ENCODE peak calls at places on chromosomes 6 and 20, in eight cellular contexts. L, H, P, C, Y, Q, K and R are unnamed samples.

GRCh38 chr6:145233955-145234354 is 501.4 kb downstream of the EPM2A start:
- DNase-seq in L (no peak), H (no peak), P (no peak), C (no peak), Y (no peak), Q (no peak), K (no peak), R (no peak)

GRCh38 chr6:109867009-109867969 is 110.8 kb upstream of the GPR6 start:
- DNase-seq in L (no peak), H (no peak), P (no peak), C (no peak), Y (no peak), Q (peak), K (peak), R (peak)

GRCh38 chr20:25055711-25056492 is 2.0 kb downstream of the ACSS1 start:
- DNase-seq in L (no peak), H (peak), P (no peak), C (no peak), Y (peak), Q (no peak), K (peak), R (peak)

GRCh38 chr6:27279513-27280063 is 32.1 kb downstream of the PRSS16 start:
- DNase-seq in L (no peak), H (no peak), P (no peak), C (peak), Y (peak), Q (no peak), K (no peak), R (no peak)

GRCh38 chr6:125858427-125859320 is 67.9 kb downstream of the NCOA7 start:
- DNase-seq in L (no peak), H (peak), P (peak), C (peak), Y (peak), Q (no peak), K (peak), R (peak)

GRCh38 chr20:52410182-52410647 is 218.6 kb upstream of the ZFP64 start:
- DNase-seq in L (no peak), H (no peak), P (no peak), C (no peak), Y (no peak), Q (no peak), K (no peak), R (no peak)

GRCh38 chr6:151067684-151068596 is 171.8 kb upstream of the AKAP12 start:
- DNase-seq in L (no peak), H (peak), P (peak), C (peak), Y (no peak), Q (peak), K (peak), R (peak)

GRCh38 chr20:47552996-47553395 is 51.3 kb downstream of the NCOA3 start:
- DNase-seq in L (no peak), H (no peak), P (no peak), C (no peak), Y (no peak), Q (no peak), K (no peak), R (no peak)

GRCh38 chr6:8830794-8831193 is 395.4 kb upstream of the SLC35B3 start:
- DNase-seq in L (no peak), H (no peak), P (no peak), C (no peak), Y (no peak), Q (no peak), K (no peak), R (no peak)
- TF ChIP-seq CTCF in L (no peak), H (no peak), P (no peak), C (no peak), Y (no peak), Q (no peak), K (no peak), R (no peak)

DNA sequence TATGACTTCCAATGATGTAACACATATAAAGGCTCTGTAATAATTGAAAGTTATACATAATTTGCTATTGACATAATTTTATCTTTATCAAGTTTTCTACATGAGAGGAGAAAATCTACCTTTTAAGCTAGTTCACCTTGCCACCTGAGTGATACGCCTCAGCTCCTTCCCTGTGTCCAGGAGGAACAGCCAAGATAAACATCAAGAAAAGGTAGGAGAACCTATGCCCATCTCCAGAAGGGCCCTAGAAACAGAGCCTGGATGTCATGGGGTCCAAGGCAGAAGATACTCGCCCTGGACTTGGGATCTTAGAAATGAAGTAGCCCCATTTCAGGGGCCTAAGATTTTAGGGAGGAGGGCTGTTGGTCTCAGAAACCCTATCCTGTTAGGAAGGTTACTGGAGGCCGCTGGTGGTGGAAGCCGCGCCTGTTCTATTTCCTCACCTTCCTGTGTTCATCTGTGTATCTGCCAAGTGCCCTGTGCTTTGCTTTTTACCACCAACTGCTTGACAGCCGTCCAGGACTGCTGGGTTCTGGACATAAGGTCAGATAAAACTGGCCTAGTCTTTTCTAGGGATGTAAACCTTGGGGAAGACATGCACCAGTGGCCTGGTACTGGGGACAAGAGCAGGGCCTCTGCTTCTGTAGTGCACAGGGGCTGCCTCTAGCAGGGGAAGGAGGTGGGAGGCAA is 178.5 kb downstream of the ARID1B start:
- DNase-seq in L (no peak), H (peak), P (no peak), C (no peak), Y (no peak), Q (no peak), K (peak), R (no peak)
- TF ChIP-seq EP300 in L (no peak), H (no peak), P (no peak), C (no peak), Y (no peak), Q (no peak), K (no peak), R (no peak)

GRCh38 chr6:13305256-13305650 is 23.1 kb downstream of the TBC1D7 start:
- DNase-seq in L (no peak), H (no peak), P (no peak), C (no peak), Y (no peak), Q (no peak), K (no peak), R (no peak)
- H3K27ac ChIP-seq in L (no peak), H (no peak), P (peak), C (no peak), Y (no peak), Q (no peak), K (no peak), R (no peak)

GRCh38 chr20:51374961-51375360 is 167.6 kb downstream of the NFATC2 start:
- DNase-seq in L (no peak), H (no peak), P (no peak), C (no peak), Y (no peak), Q (no peak), K (no peak), R (no peak)

GRCh38 chr20:51371720-51372119 is 170.8 kb downstream of the NFATC2 start:
- DNase-seq in L (no peak), H (no peak), P (no peak), C (no peak), Y (no peak), Q (no peak), K (no peak), R (no peak)

GRCh38 chr20:51372966-51373365 is 169.6 kb downstream of the NFATC2 start:
- DNase-seq in L (no peak), H (no peak), P (no peak), C (no peak), Y (no peak), Q (no peak), K (no peak), R (no peak)

GRCh38 chr20:51373713-51374481 is 168.6 kb downstream of the NFATC2 start:
- DNase-seq in L (no peak), H (no peak), P (no peak), C (no peak), Y (peak), Q (no peak), K (peak), R (no peak)

GRCh38 chr20:51372176-51372803 is 170.2 kb downstream of the NFATC2 start:
- DNase-seq in L (no peak), H (peak), P (peak), C (peak), Y (peak), Q (peak), K (peak), R (peak)
- TF ChIP-seq CTCF in L (peak), H (peak), P (peak), C (peak), Y (peak), Q (peak), K (no peak), R (peak)

DNA sequence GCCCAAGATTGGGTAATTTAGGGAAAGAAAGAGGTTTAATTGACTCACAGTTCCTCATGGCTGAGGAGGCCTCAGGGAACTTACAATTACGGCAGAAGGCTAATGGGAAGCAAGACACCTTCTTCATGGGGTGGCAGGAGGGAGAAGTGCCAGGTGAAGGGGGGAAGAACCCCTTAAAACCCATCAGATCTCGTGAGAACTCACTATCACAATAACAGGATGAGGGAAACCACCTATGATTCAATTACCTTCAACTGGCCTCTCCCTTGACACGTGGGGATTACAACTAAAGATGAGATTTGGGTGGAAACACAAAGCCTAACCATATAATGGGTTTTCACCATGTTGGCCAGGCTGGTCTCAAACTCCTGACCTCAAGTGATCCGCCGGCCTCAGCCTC is 28.8 kb upstream of the PNRC1 start:
- DNase-seq in L (no peak), H (no peak), P (no peak), C (no peak), Y (no peak), Q (no peak), K (no peak), R (no peak)
- TF ChIP-seq EP300 in L (no peak), H (no peak), P (no peak), C (no peak), Y (no peak), Q (no peak), K (no peak), R (no peak)

GRCh38 chr6:139378882-139379341 is 4.5 kb upstream of the CITED2 start:
- DNase-seq in L (no peak), H (no peak), P (peak), C (no peak), Y (no peak), Q (no peak), K (no peak), R (no peak)
- H3K27ac ChIP-seq in L (no peak), H (no peak), P (peak), C (no peak), Y (no peak), Q (no peak), K (no peak), R (no peak)

DNA sequence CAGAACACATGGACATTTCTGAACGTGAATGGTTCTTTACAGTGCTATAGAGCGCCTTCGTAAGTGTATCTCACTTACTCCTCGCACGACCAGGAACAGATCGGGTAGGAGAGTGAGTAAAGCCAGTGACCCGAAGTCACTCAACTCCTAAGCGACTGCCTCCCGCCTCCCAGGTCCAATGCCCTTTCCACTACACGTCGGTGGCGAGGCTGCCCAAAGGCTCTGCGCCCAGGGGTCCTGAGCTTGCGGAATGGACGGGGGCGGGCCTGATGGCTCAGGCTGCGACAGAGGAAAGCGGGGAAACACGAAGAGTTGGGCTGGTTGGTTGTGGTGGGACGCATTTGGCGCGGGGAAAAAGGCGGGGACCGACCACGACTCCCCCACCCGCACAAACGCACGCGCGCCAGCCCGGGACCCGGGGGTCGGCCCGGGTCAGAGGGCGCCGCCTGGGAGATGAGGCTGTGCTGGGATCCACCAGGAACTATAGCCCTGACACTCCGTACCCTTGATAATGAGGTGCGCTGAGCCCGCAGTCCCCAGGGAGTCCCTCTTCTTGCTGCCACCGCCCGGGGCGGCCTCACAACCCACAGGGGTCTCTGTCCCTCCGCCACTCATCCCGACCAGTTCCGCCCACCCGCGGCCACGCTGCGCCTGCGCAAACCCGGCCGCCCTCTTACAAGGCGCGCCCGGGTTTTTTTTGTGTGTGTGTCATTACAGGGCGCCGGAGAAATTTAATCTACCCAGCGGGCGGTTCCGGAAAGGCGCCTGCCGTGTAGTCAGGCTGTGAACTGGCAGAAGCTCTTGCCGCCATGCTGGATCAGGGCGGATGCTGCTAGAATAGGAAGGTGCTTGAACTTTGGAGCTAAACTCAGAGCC is at the start of gene BLOC1S5:
- DNase-seq in L (peak), H (peak), P (peak), C (peak), Y (peak), Q (peak), K (peak), R (peak)
- TF ChIP-seq CTCF in L (no peak), H (peak), P (no peak), C (no peak), Y (peak), Q (peak), K (no peak), R (no peak)

GRCh38 chr6:44228031-44228430 is 4.6 kb downstream of the SLC29A1 start:
- DNase-seq in L (no peak), H (no peak), P (no peak), C (no peak), Y (no peak), Q (no peak), K (no peak), R (no peak)

GRCh38 chr6:44224978-44225330 is 1.6 kb downstream of the SLC29A1 start:
- DNase-seq in L (no peak), H (no peak), P (no peak), C (no peak), Y (no peak), Q (no peak), K (no peak), R (no peak)

GRCh38 chr6:44225579-44226325 is 2.4 kb downstream of the SLC29A1 start:
- DNase-seq in L (no peak), H (no peak), P (no peak), C (no peak), Y (peak), Q (no peak), K (no peak), R (no peak)

GRCh38 chr6:44227138-44227770 is 3.9 kb downstream of the SLC29A1 start:
- DNase-seq in L (no peak), H (no peak), P (no peak), C (no peak), Y (peak), Q (no peak), K (no peak), R (no peak)

DNA sequence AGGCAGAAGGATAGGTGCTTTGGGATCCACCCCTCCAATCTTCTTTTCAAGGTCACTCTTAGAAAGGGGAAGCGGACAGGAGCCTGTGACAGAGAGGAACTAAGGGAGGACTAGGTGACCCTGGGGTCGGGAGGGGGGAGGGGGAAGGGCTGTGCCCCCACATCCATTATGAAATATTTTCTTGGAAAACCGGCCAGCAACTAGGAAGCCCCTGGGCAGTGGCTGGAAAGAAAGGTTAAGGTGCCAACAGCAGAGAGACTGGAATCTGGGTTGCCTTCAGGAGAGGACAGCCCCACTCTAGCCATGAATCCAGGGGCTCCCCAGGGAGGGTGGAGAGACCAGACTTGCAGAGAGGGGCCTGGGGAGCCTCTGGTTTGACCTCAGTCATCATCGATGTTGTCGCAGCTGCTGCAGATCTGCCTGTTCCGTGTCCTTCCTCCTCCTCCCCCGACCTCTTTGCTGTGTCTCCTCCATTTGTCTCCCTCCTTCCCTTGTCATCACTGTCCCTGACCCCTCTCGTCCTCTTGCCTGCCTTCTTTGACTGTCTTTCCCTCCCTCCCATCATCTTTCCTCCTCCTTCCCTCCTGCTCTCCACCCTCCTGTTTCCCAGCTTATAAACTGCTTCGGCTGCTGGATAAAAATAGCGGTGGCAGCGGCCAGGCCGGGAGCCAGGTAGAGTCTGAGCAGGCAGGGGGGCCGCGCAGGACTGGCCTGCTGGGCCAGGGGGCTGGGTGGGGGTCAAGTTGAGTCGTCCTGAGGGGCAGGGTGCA is 3.2 kb downstream of the SLC29A1 start:
- DNase-seq in L (no peak), H (no peak), P (no peak), C (no peak), Y (peak), Q (no peak), K (no peak), R (no peak)
- TF ChIP-seq EP300 in L (no peak), H (no peak), P (no peak), C (no peak), Y (no peak), Q (no peak), K (no peak), R (no peak)

GRCh38 chr6:149851461-149851860 is 12.7 kb downstream of the LRP11 start:
- DNase-seq in L (no peak), H (no peak), P (no peak), C (no peak), Y (no peak), Q (no peak), K (no peak), R (no peak)
- H3K27ac ChIP-seq in L (no peak), H (no peak), P (peak), C (no peak), Y (no peak), Q (no peak), K (no peak), R (no peak)

GRCh38 chr6:135534773-135535380 is 37.3 kb upstream of the AHI1 start:
- DNase-seq in L (no peak), H (no peak), P (no peak), C (no peak), Y (no peak), Q (no peak), K (no peak), R (no peak)

GRCh38 chr6:135546206-135546605 is 48.7 kb upstream of the AHI1 start:
- DNase-seq in L (no peak), H (no peak), P (no peak), C (no peak), Y (no peak), Q (no peak), K (no peak), R (no peak)

GRCh38 chr6:135535989-135536414 is 38.5 kb upstream of the AHI1 start:
- DNase-seq in L (no peak), H (no peak), P (peak), C (no peak), Y (peak), Q (no peak), K (no peak), R (no peak)

GRCh38 chr6:135537782-135538301 is 40.3 kb upstream of the AHI1 start:
- DNase-seq in L (no peak), H (no peak), P (no peak), C (no peak), Y (no peak), Q (no peak), K (no peak), R (no peak)

GRCh38 chr6:135540207-135540877 is 42.8 kb upstream of the AHI1 start:
- DNase-seq in L (no peak), H (no peak), P (no peak), C (no peak), Y (no peak), Q (no peak), K (no peak), R (no peak)
- TF ChIP-seq CTCF in L (no peak), H (no peak), P (no peak), C (no peak), Y (peak), Q (peak), K (no peak), R (no peak)